ENCODE peak calls at places on chromosome 5, in nine cellular contexts. X is GM23338, B is SJSA1, P is IMR-90, G is left ventricle myocardium inferior, S is uterus, J is psoas muscle, Z is cardiac muscle cell, E is fibroblast of lung. O is an unnamed sample. For H3K36me3, the result is how much of the 10 kb centered on the place peaks cover.

GRCh38 chr5:110702704-110703103 is 23.8 kb downstream of the TMEM232 start:
- DNase-seq in X (no peak), B (no peak), P (no peak), G (no peak), S (no peak), J (no peak), Z (no peak), E (no peak), O (no peak)

GRCh38 chr5:6714221-6715041 is 1.2 kb downstream of the TENT4A start:
- DNase-seq in X (peak), B (peak), P (no peak), G (peak), S (no peak), J (peak), Z (peak), E (peak), O (no peak)

GRCh38 chr5:151719228-151719861 is 32.6 kb upstream of the SPARC start:
- DNase-seq in X (peak), B (no peak), P (peak), G (no peak), S (no peak), J (peak), Z (no peak), E (peak), O (peak)

GRCh38 chr5:174547814-174548213 is 176.6 kb upstream of the MSX2 start:
- DNase-seq in X (no peak), B (no peak), P (no peak), G (no peak), S (no peak), J (no peak), Z (no peak), E (no peak), O (no peak)

GRCh38 chr5:133359861-133360260 is 252.5 kb downstream of the FSTL4 start:
- DNase-seq in X (no peak), B (no peak), P (no peak), G (no peak), S (no peak), J (no peak), Z (no peak), E (no peak), O (no peak)

GRCh38 chr5:57780306-57780958 is 297.8 kb upstream of the ACTBL2 start:
- DNase-seq in X (peak), B (peak), P (peak), G (peak), S (no peak), J (no peak), Z (peak), E (peak), O (no peak)

GRCh38 chr5:72302171-72302570 is 17.9 kb downstream of the MRPS27 start:
- DNase-seq in X (peak), B (peak), P (no peak), G (no peak), S (no peak), J (no peak), Z (no peak), E (no peak), O (no peak)

GRCh38 chr5:132480546-132481242 is 9.9 kb downstream of the IRF1 start:
- DNase-seq in X (no peak), B (no peak), P (no peak), G (no peak), S (no peak), J (no peak), Z (no peak), E (no peak), O (no peak)

GRCh38 chr5:146755781-146756180 is 122.8 kb downstream of the PPP2R2B start:
- DNase-seq in X (no peak), B (no peak), P (no peak), G (no peak), S (no peak), J (no peak), Z (no peak), E (peak), O (no peak)

GRCh38 chr5:125372694-125373621 is 626.5 kb upstream of the ZNF608 start:
- DNase-seq in X (peak), B (peak), P (peak), G (no peak), S (no peak), J (no peak), Z (no peak), E (peak), O (peak)

GRCh38 chr5:171961117-171961516 is 45.3 kb downstream of the FBXW11 start:
- DNase-seq in X (no peak), B (no peak), P (no peak), G (no peak), S (no peak), J (no peak), Z (no peak), E (no peak), O (no peak)

GRCh38 chr5:59897075-59897474 is 3.5 kb upstream of the PDE4D start:
- DNase-seq in X (no peak), B (no peak), P (no peak), G (no peak), S (no peak), J (no peak), Z (no peak), E (no peak), O (no peak)

GRCh38 chr5:59893061-59893435 is 478 bp downstream of the PDE4D start:
- DNase-seq in X (peak), B (no peak), P (no peak), G (no peak), S (no peak), J (no peak), Z (peak), E (no peak), O (peak)

DNA sequence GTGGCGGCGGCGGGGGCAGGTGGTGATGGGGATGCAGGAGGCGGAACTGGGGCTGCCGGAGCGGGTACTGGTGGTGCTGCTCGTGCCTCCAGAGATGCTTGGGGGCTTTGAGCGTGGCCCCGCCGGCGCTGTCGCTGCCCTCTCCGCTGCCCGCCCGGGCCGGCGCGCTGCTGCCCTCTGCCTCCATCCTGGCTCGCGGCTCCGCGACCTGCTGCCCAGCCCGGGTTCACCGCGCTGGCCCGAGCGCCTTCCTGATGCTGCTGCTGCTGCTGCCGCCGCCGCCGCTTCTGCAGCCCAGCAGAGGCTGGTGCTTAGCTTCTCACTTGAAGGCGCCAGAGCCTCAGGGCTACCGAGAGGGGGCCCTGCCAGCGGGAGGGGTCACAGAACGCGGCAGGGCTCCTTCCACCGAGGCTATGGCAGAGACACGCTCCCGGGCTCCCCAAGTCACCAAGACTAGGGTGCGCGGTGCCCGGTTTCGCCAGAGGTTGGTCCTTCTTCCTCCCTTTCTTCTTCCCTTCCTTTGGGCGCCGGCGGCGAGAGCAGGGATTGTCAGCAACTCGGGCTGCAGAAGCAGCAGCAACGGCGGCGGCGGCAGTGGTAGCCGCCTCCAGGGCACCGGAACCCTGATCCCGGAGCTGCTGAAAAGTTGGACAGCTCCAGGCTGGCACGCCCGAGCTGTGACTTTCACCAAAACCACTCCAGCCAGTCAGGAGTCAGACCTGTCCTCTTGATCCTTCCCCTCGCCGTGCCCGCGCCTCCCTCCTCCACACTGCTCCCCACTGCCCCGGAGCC is at the start of gene PDE4D:
- DNase-seq in X (peak), B (peak), P (peak), G (peak), S (peak), J (peak), Z (peak), E (peak), O (peak)
- H3K4me3 ChIP-seq in X (peak), B (no peak), P (no peak), G (peak), S (no peak), J (peak), Z (peak), E (no peak), O (peak)

GRCh38 chr5:111746791-111747190 is 10.2 kb downstream of the NREP start:
- DNase-seq in X (no peak), B (no peak), P (no peak), G (no peak), S (no peak), J (no peak), Z (no peak), E (peak), O (no peak)

GRCh38 chr5:111744455-111744854 is 12.5 kb downstream of the NREP start:
- DNase-seq in X (no peak), B (no peak), P (no peak), G (no peak), S (no peak), J (no peak), Z (no peak), E (no peak), O (no peak)

GRCh38 chr5:111743993-111744392 is 13.0 kb downstream of the NREP start:
- DNase-seq in X (no peak), B (no peak), P (peak), G (no peak), S (no peak), J (no peak), Z (no peak), E (peak), O (no peak)

GRCh38 chr5:111743521-111743920 is 13.5 kb downstream of the NREP start:
- DNase-seq in X (no peak), B (no peak), P (no peak), G (no peak), S (no peak), J (no peak), Z (no peak), E (no peak), O (no peak)

DNA sequence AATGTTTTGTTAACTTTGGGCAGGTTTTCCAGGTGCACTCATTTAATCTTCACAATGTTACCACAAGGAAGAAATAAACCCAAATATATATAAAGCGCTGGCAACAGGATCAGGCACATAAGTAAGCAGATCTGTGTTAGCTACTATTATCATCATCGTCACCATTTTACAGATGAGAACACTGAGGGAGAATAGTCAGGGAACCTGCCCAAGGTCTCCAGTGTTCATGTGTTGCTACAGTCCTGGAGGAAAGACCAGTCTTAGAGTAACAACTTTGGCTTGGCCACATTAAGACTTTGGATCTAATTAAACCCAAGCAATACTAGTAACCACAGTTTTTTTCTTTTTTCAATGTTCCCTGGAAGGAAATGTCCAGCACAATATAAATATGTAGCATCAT is 11.9 kb downstream of the NREP start:
- DNase-seq in X (no peak), B (no peak), P (no peak), G (no peak), S (no peak), J (no peak), Z (no peak), E (no peak), O (no peak)
- H3K27ac ChIP-seq in X (no peak), B (no peak), P (peak), G (no peak), S (no peak), J (no peak), Z (no peak), E (no peak), O (no peak)

GRCh38 chr5:129461816-129462396 is 1.8 kb downstream of the ADAMTS19 start:
- DNase-seq in X (no peak), B (no peak), P (no peak), G (no peak), S (no peak), J (no peak), Z (no peak), E (no peak), O (no peak)

GRCh38 chr5:129460121-129460950 is at the start of gene ADAMTS19:
- DNase-seq in X (peak), B (peak), P (peak), G (peak), S (peak), J (no peak), Z (peak), E (peak), O (peak)

GRCh38 chr5:129460951-129461815 is 1.1 kb downstream of the ADAMTS19 start:
- DNase-seq in X (peak), B (no peak), P (no peak), G (peak), S (peak), J (peak), Z (peak), E (peak), O (peak)

GRCh38 chr5:129465945-129466344 is 5.8 kb downstream of the ADAMTS19 start:
- DNase-seq in X (no peak), B (no peak), P (no peak), G (no peak), S (no peak), J (no peak), Z (no peak), E (no peak), O (no peak)
- H3K36me3 ChIP-seq in X (under half), B (under half), P (under half), G (under half), S (under half), J (under half), Z (under half), E (under half), O (under half)

GRCh38 chr5:89904442-89904841 is 505.1 kb downstream of the CETN3 start:
- DNase-seq in X (no peak), B (no peak), P (no peak), G (no peak), S (no peak), J (no peak), Z (no peak), E (no peak), O (no peak)

GRCh38 chr5:89900346-89900745 is 509.2 kb downstream of the CETN3 start:
- DNase-seq in X (no peak), B (no peak), P (no peak), G (no peak), S (no peak), J (no peak), Z (no peak), E (no peak), O (no peak)

DNA sequence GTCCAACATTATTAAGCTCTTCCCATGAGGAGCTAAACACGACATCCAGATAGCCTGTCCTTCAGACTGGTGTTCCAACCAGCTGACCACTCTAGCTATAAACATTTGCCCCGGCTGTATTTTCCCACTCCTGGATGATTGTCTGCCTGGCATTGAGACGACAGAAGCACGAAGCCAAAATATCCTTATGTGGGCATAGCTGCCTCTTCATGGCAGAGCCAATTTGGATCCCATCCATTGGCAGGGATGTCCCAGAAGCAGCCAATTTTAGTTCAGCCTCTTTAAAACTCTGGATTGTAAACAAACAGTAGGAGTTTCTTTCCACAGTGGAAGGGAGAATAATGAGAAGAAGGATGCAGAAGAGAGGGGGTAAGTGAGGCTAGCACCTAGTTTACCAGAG is 507.6 kb downstream of the CETN3 start:
- DNase-seq in X (no peak), B (no peak), P (no peak), G (no peak), S (peak), J (peak), Z (no peak), E (no peak), O (no peak)
- H3K4me3 ChIP-seq in X (no peak), B (no peak), P (no peak), G (no peak), S (no peak), J (peak), Z (no peak), E (no peak), O (no peak)